ENCODE peak calls at places on chromosomes 3 and 15, in ten cellular contexts. M, B, O, K, U, F, D, T, S and N are unnamed samples.
A peak's percentile ranks its signal among the peaks of the same experiment; 100 is the strongest.

GRCh38 chr15:55194246-55194645 is 2.5 kb downstream of the RSL24D1 start:
- DNase-seq in M (no peak), B (no peak), O (no peak), K (peak; percentile 44), U (no peak), F (no peak), D (no peak), T (no peak), S (no peak), N (no peak)

GRCh38 chr3:126517291-126517951 is at the start of gene UROC1:
- DNase-seq in M (no peak), B (no peak), O (no peak), K (no peak), U (no peak), F (no peak), D (no peak), T (no peak), S (peak; percentile 44), N (no peak)

GRCh38 chr15:63600646-63601025 is 3.4 kb downstream of the FBXL22 start:
- DNase-seq in M (peak; percentile 83), B (peak; percentile 95), O (peak; percentile 78), K (peak; percentile 92), U (peak; percentile 97), F (peak; percentile 75), D (peak; percentile 94), T (peak; percentile 93), S (peak; percentile 95), N (peak; percentile 89)

GRCh38 chr15:70854669-70854976 is 666 bp upstream of the LARP6 start:
- DNase-seq in M (no peak), B (peak; percentile 61), O (no peak), K (no peak), U (peak; percentile 46), F (peak; percentile 64), D (no peak), T (no peak), S (no peak), N (peak; percentile 72)

GRCh38 chr3:5090197-5090596 is 31.9 kb upstream of the ARL8B start:
- DNase-seq in M (no peak), B (no peak), O (no peak), K (no peak), U (no peak), F (no peak), D (no peak), T (no peak), S (no peak), N (no peak)

GRCh38 chr3:17013050-17013449 is 128.3 kb downstream of the PLCL2 start:
- DNase-seq in M (no peak), B (peak; percentile 29), O (no peak), K (no peak), U (no peak), F (no peak), D (no peak), T (no peak), S (no peak), N (no peak)

GRCh38 chr3:141802316-141803077 is 39.3 kb downstream of the GRK7 start:
- DNase-seq in M (no peak), B (peak; percentile 15), O (no peak), K (no peak), U (no peak), F (no peak), D (no peak), T (no peak), S (no peak), N (no peak)

GRCh38 chr3:73658227-73658626 is 33.5 kb upstream of the PDZRN3 start:
- DNase-seq in M (no peak), B (peak; percentile 38), O (no peak), K (no peak), U (no peak), F (no peak), D (no peak), T (no peak), S (no peak), N (no peak)

GRCh38 chr15:39919396-39919739 is 698 bp downstream of the GPR176 start:
- DNase-seq in M (no peak), B (no peak), O (no peak), K (no peak), U (no peak), F (no peak), D (no peak), T (no peak), S (no peak), N (no peak)

GRCh38 chr3:31747785-31748184 is 215.1 kb downstream of the STT3B start:
- DNase-seq in M (no peak), B (no peak), O (no peak), K (no peak), U (no peak), F (no peak), D (no peak), T (no peak), S (no peak), N (no peak)

GRCh38 chr3:48594431-48595049 is 589 bp downstream of the COL7A1 start:
- DNase-seq in M (no peak), B (peak; percentile 14), O (no peak), K (peak; percentile 34), U (peak; percentile 9), F (no peak), D (no peak), T (no peak), S (no peak), N (no peak)

GRCh38 chr15:82647045-82647834 is at the start of gene CPEB1:
- DNase-seq in M (no peak), B (peak; percentile 34), O (no peak), K (peak; percentile 16), U (peak; percentile 55), F (no peak), D (peak; percentile 66), T (no peak), S (peak; percentile 78), N (peak; percentile 51)

GRCh38 chr15:71291723-71292122 is 176.5 kb downstream of the THSD4 start:
- DNase-seq in M (no peak), B (no peak), O (no peak), K (no peak), U (no peak), F (no peak), D (no peak), T (no peak), S (no peak), N (no peak)

GRCh38 chr3:100496711-100497261 is 4.4 kb downstream of the TMEM45A start:
- DNase-seq in M (no peak), B (peak; percentile 90), O (peak; percentile 31), K (peak; percentile 28), U (peak; percentile 74), F (peak; percentile 42), D (no peak), T (no peak), S (no peak), N (peak; percentile 86)

GRCh38 chr3:123605789-123606234 is 21.0 kb upstream of the HACD2 start:
- DNase-seq in M (no peak), B (peak; percentile 47), O (peak; percentile 99), K (peak; percentile 30), U (no peak), F (peak; percentile 82), D (peak; percentile 58), T (no peak), S (no peak), N (no peak)

GRCh38 chr3:45887759-45888511 is 1.6 kb downstream of the CCR9 start:
- DNase-seq in M (no peak), B (peak; percentile 11), O (no peak), K (no peak), U (no peak), F (no peak), D (no peak), T (no peak), S (no peak), N (no peak)

GRCh38 chr15:70643106-70643782 is 120.1 kb downstream of the UACA start:
- DNase-seq in M (no peak), B (no peak), O (no peak), K (no peak), U (no peak), F (no peak), D (no peak), T (no peak), S (no peak), N (no peak)

GRCh38 chr15:56667517-56667916 is 65.8 kb downstream of the ZNF280D start:
- DNase-seq in M (no peak), B (no peak), O (peak; percentile 13), K (no peak), U (no peak), F (no peak), D (no peak), T (no peak), S (no peak), N (no peak)

GRCh38 chr15:66594344-66594743 is 28.5 kb upstream of the LCTL start:
- DNase-seq in M (no peak), B (no peak), O (no peak), K (no peak), U (no peak), F (no peak), D (no peak), T (no peak), S (no peak), N (no peak)

DNA sequence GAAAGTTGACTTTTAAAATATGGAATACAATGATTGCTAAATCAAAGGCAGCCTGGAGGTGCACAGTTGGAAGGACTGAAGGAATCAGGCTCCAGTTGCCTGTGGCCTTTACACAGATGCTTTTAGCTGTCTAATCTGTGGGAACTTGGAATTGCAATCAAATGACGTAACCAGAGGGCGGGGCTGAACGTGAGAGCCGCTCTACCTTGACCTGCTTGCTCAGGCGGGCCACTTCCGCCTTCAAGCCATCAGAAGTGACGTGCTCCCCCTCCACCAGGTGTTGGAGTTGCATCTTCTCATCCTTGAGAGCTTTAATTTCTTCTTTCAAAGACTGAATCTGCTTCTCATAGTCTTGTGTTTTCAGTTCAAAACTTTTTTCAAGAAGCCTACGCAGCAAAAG is 37.7 kb upstream of the GNB5 start:
- DNase-seq in M (no peak), B (peak; percentile 13), O (peak; percentile 49), K (no peak), U (no peak), F (peak; percentile 86), D (no peak), T (no peak), S (no peak), N (no peak)
- H3K4me3 ChIP-seq in M (no peak overlapping the region), B (no peak overlapping the region), O (no peak overlapping the region), K (no peak overlapping the region), U (no peak overlapping the region), F (no peak overlapping the region), D (no peak overlapping the region), T (no peak overlapping the region), S (no peak overlapping the region), N (no peak overlapping the region)

GRCh38 chr3:139119331-139120025 is 74.8 kb upstream of the PRR23C start:
- DNase-seq in M (no peak), B (no peak), O (no peak), K (no peak), U (no peak), F (no peak), D (no peak), T (peak; percentile 77), S (no peak), N (no peak)
- TF ChIP-seq CTCF in M (no peak), B (no peak), O (no peak), K (no peak), U (no peak), F (no peak), D (no peak), T (no peak), S (no peak), N (no peak)

GRCh38 chr3:171458857-171459129 is 1.4 kb downstream of the TNIK start:
- DNase-seq in M (no peak), B (no peak), O (no peak), K (no peak), U (no peak), F (no peak), D (no peak), T (no peak), S (no peak), N (no peak)
- H3K4me3 ChIP-seq in M (peak overlapping the region; percentile 80), B (peak overlapping the region; percentile 69), O (peak overlapping the region; percentile 60), K (peak overlapping the region; percentile 83), U (peak overlapping the region; percentile 95), F (peak overlapping the region; percentile 63), D (no peak overlapping the region), T (peak overlapping the region; percentile 95), S (peak overlapping the region; percentile 79), N (peak overlapping the region; percentile 87)

GRCh38 chr15:94168250-94168649 is 63.1 kb upstream of the MCTP2 start:
- DNase-seq in M (no peak), B (no peak), O (peak; percentile 6), K (no peak), U (no peak), F (peak; percentile 3), D (no peak), T (no peak), S (no peak), N (no peak)
- TF ChIP-seq CTCF in M (no peak), B (no peak), O (peak; percentile 45), K (peak; percentile 6), U (no peak), F (peak; percentile 42), D (no peak), T (no peak), S (no peak), N (no peak)